ENCODE peak calls at places on chromosomes 5 and 9, in four cellular contexts. Z is mesendoderm, A is H9, D is H1. W is an unnamed sample.

GRCh38 chr9:70021026-70021571 is 22.5 kb upstream of the MAMDC2 start:
- DNase-seq in Z (no peak), A (no peak), D (no peak), W (peak; percentile 97)

GRCh38 chr5:119409235-119409815 is 43.0 kb upstream of the HSD17B4 start:
- DNase-seq in Z (no peak), A (no peak), D (peak; percentile 16), W (no peak)

GRCh38 chr5:152061095-152061494 is 136.4 kb upstream of the GLRA1 start:
- DNase-seq in Z (no peak), A (no peak), D (no peak), W (no peak)

GRCh38 chr5:172015346-172015745 is 8.9 kb upstream of the FBXW11 start:
- DNase-seq in Z (no peak), A (no peak), D (no peak), W (no peak)

GRCh38 chr9:28758346-28758745 is 1185.1 kb upstream of the C9orf72 start:
- DNase-seq in Z (no peak), A (no peak), D (no peak), W (no peak)

GRCh38 chr9:129869585-129870501 is 34.6 kb downstream of the USP20 start:
- DNase-seq in Z (no peak), A (peak; percentile 25), D (no peak), W (no peak)

GRCh38 chr5:84729326-84729725 is 344.6 kb upstream of the EDIL3 start:
- DNase-seq in Z (peak; percentile 10), A (no peak), D (no peak), W (peak; percentile 29)

GRCh38 chr5:6399978-6400910 is 21.9 kb upstream of the MED10 start:
- DNase-seq in Z (no peak), A (no peak), D (no peak), W (peak; percentile 57)

GRCh38 chr9:136856541-136857141 is 4.5 kb downstream of the MAMDC4 start:
- DNase-seq in Z (no peak), A (peak; percentile 31), D (peak; percentile 52), W (no peak)

GRCh38 chr5:14036514-14036913 is 92.0 kb upstream of the DNAH5 start:
- DNase-seq in Z (peak; percentile 73), A (peak; percentile 42), D (no peak), W (peak; percentile 69)

GRCh38 chr5:65156933-65157332 is 324.8 kb downstream of the ADAMTS6 start:
- DNase-seq in Z (no peak), A (no peak), D (no peak), W (no peak)

GRCh38 chr5:68033029-68033428 is 182.5 kb upstream of the PIK3R1 start:
- DNase-seq in Z (no peak), A (no peak), D (no peak), W (no peak)

GRCh38 chr5:32612134-32612888 is 27.0 kb downstream of the SUB1 start:
- DNase-seq in Z (peak; percentile 82), A (no peak), D (no peak), W (peak; percentile 20)

GRCh38 chr5:122581629-122582028 is 193.3 kb upstream of the SNX2 start:
- DNase-seq in Z (peak; percentile 27), A (peak; percentile 36), D (no peak), W (no peak)

GRCh38 chr5:176736271-176736965 is 73.9 kb upstream of the UNC5A start:
- DNase-seq in Z (no peak), A (peak; percentile 10), D (peak; percentile 41), W (no peak)

GRCh38 chr9:95726756-95727155 is 148.7 kb upstream of the ERCC6L2 start:
- DNase-seq in Z (peak; percentile 51), A (no peak), D (no peak), W (peak; percentile 59)

GRCh38 chr5:64666058-64666457 is 24.2 kb upstream of the SHISAL2B start:
- DNase-seq in Z (peak; percentile 82), A (no peak), D (no peak), W (peak; percentile 93)

DNA sequence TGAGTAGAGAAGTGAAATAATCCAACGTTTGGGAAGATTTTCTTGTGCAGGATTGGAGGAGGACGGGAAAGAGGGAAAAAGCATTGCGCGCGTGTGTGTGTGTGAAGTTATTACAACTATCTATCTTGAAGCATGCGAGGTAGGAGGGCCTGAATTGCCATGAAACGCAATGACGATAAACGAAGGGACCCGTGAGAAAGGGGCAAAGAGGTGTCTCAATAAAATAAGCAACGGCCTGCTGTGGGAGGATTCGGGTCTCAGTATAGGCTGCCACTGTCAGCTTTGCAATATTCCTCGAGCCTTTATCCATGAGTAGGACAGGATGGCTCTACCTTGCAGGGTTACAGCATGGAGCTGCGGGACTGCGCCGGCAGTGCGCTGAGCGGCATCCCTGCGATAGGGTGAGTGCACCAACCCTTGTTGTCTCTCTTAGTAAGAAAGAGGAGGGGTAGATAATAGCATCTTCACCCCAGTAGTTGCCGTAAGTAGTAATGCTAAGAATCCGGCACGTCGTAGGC is 631 bp upstream of the RCL1 start:
- DNase-seq in Z (no peak), A (no peak), D (no peak), W (no peak)
- H3K56ac ChIP-seq in Z (peak overlapping the region; percentile 88), A (no peak overlapping the region), D (no peak overlapping the region), W (no peak overlapping the region)

GRCh38 chr9:130940693-130941576 is 1.9 kb upstream of the FIBCD1 start:
- DNase-seq in Z (peak; percentile 87), A (peak; percentile 97), D (peak; percentile 99), W (peak; percentile 15)
- H3K56ac ChIP-seq in Z (no peak overlapping the region), A (no peak overlapping the region), D (no peak overlapping the region), W (no peak overlapping the region)

GRCh38 chr5:36877667-36878420 is 1.3 kb downstream of the NIPBL start:
- DNase-seq in Z (peak; percentile 53), A (no peak), D (no peak), W (peak; percentile 37)

GRCh38 chr5:36875051-36875788 is 1.3 kb upstream of the NIPBL start:
- DNase-seq in Z (peak; percentile 78), A (peak; percentile 44), D (no peak), W (peak; percentile 39)

GRCh38 chr5:36875789-36876388 is 680 bp upstream of the NIPBL start:
- DNase-seq in Z (peak; percentile 85), A (peak; percentile 60), D (peak; percentile 68), W (peak; percentile 78)

GRCh38 chr5:36876965-36877666 is 547 bp downstream of the NIPBL start:
- DNase-seq in Z (peak; percentile 82), A (peak; percentile 55), D (peak; percentile 76), W (peak; percentile 56)

DNA sequence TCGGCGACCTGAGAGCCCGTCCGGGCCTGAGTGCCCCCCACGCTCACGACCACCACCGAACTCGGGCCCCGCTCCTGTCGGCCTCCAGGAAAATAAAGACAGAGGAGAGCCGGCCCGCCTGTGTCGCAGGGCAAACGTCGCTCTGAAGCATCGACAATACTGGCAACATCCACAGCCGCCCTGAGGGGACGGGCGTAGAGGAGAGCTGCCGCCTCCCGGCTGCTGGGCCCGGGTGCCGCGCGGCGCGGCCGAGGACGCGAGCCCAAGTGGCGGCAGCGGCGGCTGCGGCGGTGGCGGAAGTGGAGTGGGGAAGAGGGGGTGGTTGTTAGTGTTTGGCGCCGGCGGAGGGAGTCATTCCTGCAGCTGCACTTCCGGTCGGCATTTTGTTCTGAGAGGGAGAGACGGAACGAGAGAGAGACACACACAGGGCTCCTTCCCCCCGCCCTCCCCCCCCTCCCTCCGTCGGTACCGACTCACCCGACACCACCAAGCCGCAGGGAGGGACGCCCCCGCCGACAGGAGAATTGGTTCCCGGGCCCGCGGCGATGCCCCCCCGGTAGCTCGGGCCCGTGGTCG is at the start of gene NIPBL:
- DNase-seq in Z (peak; percentile 97), A (peak; percentile 90), D (peak; percentile 84), W (peak; percentile 94)
- H3K56ac ChIP-seq in Z (peak within 1 kb of the TSS; percentile 90), A (no peak within 1 kb of the TSS), D (peak within 1 kb of the TSS; percentile 85), W (peak within 1 kb of the TSS; percentile 97)

DNA sequence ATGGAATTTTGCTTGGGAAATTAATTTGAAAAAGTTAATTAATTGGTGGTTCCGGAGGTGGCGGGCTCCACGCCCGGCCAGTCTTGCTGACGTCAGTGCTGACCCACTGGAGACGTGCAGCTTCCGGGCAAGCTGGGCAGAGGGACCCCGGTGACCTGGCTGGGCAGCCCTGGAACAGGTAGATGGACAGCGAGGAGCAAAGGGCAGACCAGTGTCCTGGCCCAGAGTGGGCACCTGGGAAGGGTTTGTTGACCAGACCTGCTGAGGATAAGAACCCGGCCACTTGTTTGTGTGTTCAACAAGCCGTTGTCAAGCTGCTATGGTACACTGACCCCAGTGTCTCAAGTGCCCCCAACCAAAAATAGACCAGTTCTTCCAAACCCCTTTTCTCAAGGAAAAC is 17.5 kb downstream of the CXXC5 start:
- DNase-seq in Z (no peak), A (no peak), D (no peak), W (no peak)
- H3K56ac ChIP-seq in Z (no peak overlapping the region), A (no peak overlapping the region), D (no peak overlapping the region), W (no peak overlapping the region)

GRCh38 chr5:61967681-61968080 is 338.3 kb upstream of the KIF2A start:
- DNase-seq in Z (no peak), A (no peak), D (no peak), W (no peak)

GRCh38 chr5:61966991-61967390 is 339.0 kb upstream of the KIF2A start:
- DNase-seq in Z (peak; percentile 91), A (no peak), D (no peak), W (no peak)

GRCh38 chr5:61969761-61970160 is 336.2 kb upstream of the KIF2A start:
- DNase-seq in Z (no peak), A (no peak), D (no peak), W (peak; percentile 8)

GRCh38 chr5:61970218-61970617 is 335.8 kb upstream of the KIF2A start:
- DNase-seq in Z (no peak), A (no peak), D (no peak), W (no peak)

GRCh38 chr5:61969347-61969746 is 336.7 kb upstream of the KIF2A start:
- DNase-seq in Z (peak; percentile 32), A (no peak), D (no peak), W (no peak)
- H3K56ac ChIP-seq in Z (no peak overlapping the region), A (no peak overlapping the region), D (no peak overlapping the region), W (no peak overlapping the region)

W was measured in IMR-90.